ENCODE peak calls at places on chromosome 1, in five cellular contexts. One of them, this sample, is unnamed.
A peak's percentile ranks its signal among the peaks of the same experiment; 100 is the strongest.

GRCh38 chr1:186236921-186237320 is 138.1 kb downstream of the TPR start:
- DNase-seq in HepG2: no peak
- DNase-seq in GM12878: no peak
- DNase-seq in K562: no peak
- DNase-seq in SK-N-SH: no peak
- DNase-seq in this sample: no peak

GRCh38 chr1:19582318-19582717 is 61.8 kb upstream of the NBL1 start:
- DNase-seq in GM12878: peak; percentile 42
- DNase-seq in HepG2: no peak
- DNase-seq in SK-N-SH: peak; percentile 29
- DNase-seq in K562: peak; percentile 72
- DNase-seq in this sample: peak; percentile 52

GRCh38 chr1:169367096-169367685 is 406 bp downstream of the NME7 start:
- DNase-seq in SK-N-SH: peak; percentile 3
- DNase-seq in GM12878: no peak
- DNase-seq in HepG2: no peak
- DNase-seq in K562: no peak
- DNase-seq in this sample: no peak

GRCh38 chr1:152182942-152183341 is 23.9 kb upstream of the RPTN start:
- DNase-seq in GM12878: no peak
- DNase-seq in K562: no peak
- DNase-seq in HepG2: no peak
- DNase-seq in SK-N-SH: no peak
- DNase-seq in this sample: no peak

GRCh38 chr1:212979340-212980122 is 29.2 kb downstream of the VASH2 start:
- DNase-seq in K562: no peak
- DNase-seq in SK-N-SH: no peak
- DNase-seq in HepG2: no peak
- DNase-seq in GM12878: peak; percentile 96
- DNase-seq in this sample: no peak

GRCh38 chr1:117735045-117735992 is 129.5 kb downstream of the TENT5C start:
- DNase-seq in SK-N-SH: no peak
- DNase-seq in GM12878: peak; percentile 9
- DNase-seq in HepG2: peak; percentile 10
- DNase-seq in K562: peak; percentile 76
- DNase-seq in this sample: no peak

GRCh38 chr1:165070675-165071074 is 285.8 kb downstream of the LMX1A start:
- DNase-seq in K562: no peak
- DNase-seq in SK-N-SH: no peak
- DNase-seq in HepG2: no peak
- DNase-seq in GM12878: no peak
- DNase-seq in this sample: no peak

GRCh38 chr1:172383541-172383940 is 36.9 kb upstream of the C1orf105 start:
- DNase-seq in K562: no peak
- DNase-seq in SK-N-SH: no peak
- DNase-seq in GM12878: no peak
- DNase-seq in HepG2: no peak
- DNase-seq in this sample: no peak

GRCh38 chr1:229164836-229165285 is 106.0 kb upstream of the RAB4A start:
- DNase-seq in HepG2: no peak
- DNase-seq in GM12878: no peak
- DNase-seq in SK-N-SH: no peak
- DNase-seq in K562: no peak
- DNase-seq in this sample: no peak

GRCh38 chr1:9307303-9307702 is 14.6 kb downstream of the SPSB1 start:
- DNase-seq in SK-N-SH: peak; percentile 73
- DNase-seq in GM12878: no peak
- DNase-seq in K562: no peak
- DNase-seq in HepG2: no peak
- DNase-seq in this sample: no peak

GRCh38 chr1:224922404-224923164 is 6.9 kb upstream of the DNAH14 start:
- DNase-seq in GM12878: peak; percentile 11
- DNase-seq in SK-N-SH: peak; percentile 61
- DNase-seq in K562: peak; percentile 64
- DNase-seq in HepG2: peak; percentile 30
- DNase-seq in this sample: peak; percentile 80

GRCh38 chr1:58874757-58875755 is 91.2 kb upstream of the JUN start:
- DNase-seq in K562: no peak
- DNase-seq in HepG2: peak; percentile 84
- DNase-seq in GM12878: no peak
- DNase-seq in SK-N-SH: peak; percentile 46
- DNase-seq in this sample: no peak

GRCh38 chr1:18041107-18041506 is 66.5 kb upstream of the IGSF21 start:
- DNase-seq in K562: no peak
- DNase-seq in HepG2: no peak
- DNase-seq in GM12878: no peak
- DNase-seq in SK-N-SH: no peak
- DNase-seq in this sample: no peak

GRCh38 chr1:147579532-147580199 is 38.4 kb downstream of the BCL9 start:
- DNase-seq in HepG2: peak; percentile 73
- DNase-seq in K562: no peak
- DNase-seq in SK-N-SH: no peak
- DNase-seq in GM12878: no peak
- DNase-seq in this sample: peak; percentile 34

GRCh38 chr1:22850681-22851080 is 122.0 kb downstream of the LACTBL1 start:
- DNase-seq in GM12878: no peak
- DNase-seq in K562: no peak
- DNase-seq in HepG2: no peak
- DNase-seq in SK-N-SH: peak; percentile 67
- DNase-seq in this sample: no peak

GRCh38 chr1:107529511-107530149 is 388.8 kb downstream of the NTNG1 start:
- DNase-seq in GM12878: peak; percentile 19
- DNase-seq in K562: peak; percentile 48
- DNase-seq in HepG2: peak; percentile 64
- DNase-seq in SK-N-SH: peak; percentile 67
- DNase-seq in this sample: peak; percentile 78

GRCh38 chr1:231828182-231828920 is 201.8 kb downstream of the DISC1 start:
- DNase-seq in GM12878: no peak
- DNase-seq in HepG2: peak; percentile 95
- DNase-seq in K562: no peak
- DNase-seq in SK-N-SH: no peak
- DNase-seq in this sample: no peak

GRCh38 chr1:12636098-12636950 is 7.6 kb upstream of the AADACL4 start:
- DNase-seq in GM12878: no peak
- DNase-seq in K562: no peak
- DNase-seq in SK-N-SH: no peak
- DNase-seq in HepG2: no peak
- DNase-seq in this sample: no peak

GRCh38 chr1:225888898-225889690 is at the start of gene LEFTY1:
- DNase-seq in HepG2: no peak
- DNase-seq in SK-N-SH: peak; percentile 40
- DNase-seq in K562: no peak
- DNase-seq in GM12878: no peak
- DNase-seq in this sample: no peak

GRCh38 chr1:65830306-65830705 is 37.6 kb downstream of the PDE4B start:
- DNase-seq in HepG2: no peak
- DNase-seq in K562: no peak
- DNase-seq in GM12878: no peak
- DNase-seq in SK-N-SH: no peak
- DNase-seq in this sample: no peak

GRCh38 chr1:9767964-9768668 is 55.6 kb downstream of the CLSTN1 start:
- DNase-seq in SK-N-SH: peak; percentile 60
- DNase-seq in K562: peak; percentile 68
- DNase-seq in GM12878: no peak
- DNase-seq in HepG2: no peak
- DNase-seq in this sample: no peak

GRCh38 chr1:188089461-188089860 is 1260.7 kb downstream of the PLA2G4A start:
- DNase-seq in HepG2: no peak
- DNase-seq in K562: no peak
- DNase-seq in SK-N-SH: no peak
- DNase-seq in GM12878: no peak
- DNase-seq in this sample: no peak

GRCh38 chr1:218332416-218332815 is 12.7 kb upstream of the TGFB2 start:
- DNase-seq in HepG2: no peak
- DNase-seq in SK-N-SH: no peak
- DNase-seq in K562: no peak
- DNase-seq in GM12878: no peak
- DNase-seq in this sample: no peak

GRCh38 chr1:27491748-27492700 is 2.1 kb upstream of the WASF2 start:
- DNase-seq in GM12878: no peak
- DNase-seq in K562: no peak
- DNase-seq in HepG2: no peak
- DNase-seq in SK-N-SH: no peak
- DNase-seq in this sample: no peak

GRCh38 chr1:30522031-30523004 is 201.1 kb downstream of the MATN1 start:
- DNase-seq in SK-N-SH: no peak
- DNase-seq in GM12878: no peak
- DNase-seq in HepG2: no peak
- DNase-seq in K562: no peak
- DNase-seq in this sample: no peak

GRCh38 chr1:86833461-86834215 is 80.3 kb downstream of the SELENOF start:
- DNase-seq in SK-N-SH: peak; percentile 71
- DNase-seq in HepG2: peak; percentile 88
- DNase-seq in GM12878: peak; percentile 41
- DNase-seq in K562: peak; percentile 72
- DNase-seq in this sample: peak; percentile 89

GRCh38 chr1:23100074-23100748 is 68.4 kb downstream of the LUZP1 start:
- DNase-seq in GM12878: no peak
- DNase-seq in HepG2: peak; percentile 44
- DNase-seq in SK-N-SH: peak; percentile 15
- DNase-seq in K562: no peak
- DNase-seq in this sample: no peak

GRCh38 chr1:110850632-110851031 is 22.3 kb upstream of the CD53 start:
- DNase-seq in HepG2: no peak
- DNase-seq in K562: no peak
- DNase-seq in SK-N-SH: no peak
- DNase-seq in GM12878: no peak
- DNase-seq in this sample: no peak
- TF ChIP-seq FOXM1 in HepG2: no peak
- TF ChIP-seq FOXM1 in K562: no peak
- TF ChIP-seq FOXM1 in SK-N-SH: no peak
- TF ChIP-seq FOXM1 in GM12878: no peak
- TF ChIP-seq FOXM1 in this sample: no peak

DNA sequence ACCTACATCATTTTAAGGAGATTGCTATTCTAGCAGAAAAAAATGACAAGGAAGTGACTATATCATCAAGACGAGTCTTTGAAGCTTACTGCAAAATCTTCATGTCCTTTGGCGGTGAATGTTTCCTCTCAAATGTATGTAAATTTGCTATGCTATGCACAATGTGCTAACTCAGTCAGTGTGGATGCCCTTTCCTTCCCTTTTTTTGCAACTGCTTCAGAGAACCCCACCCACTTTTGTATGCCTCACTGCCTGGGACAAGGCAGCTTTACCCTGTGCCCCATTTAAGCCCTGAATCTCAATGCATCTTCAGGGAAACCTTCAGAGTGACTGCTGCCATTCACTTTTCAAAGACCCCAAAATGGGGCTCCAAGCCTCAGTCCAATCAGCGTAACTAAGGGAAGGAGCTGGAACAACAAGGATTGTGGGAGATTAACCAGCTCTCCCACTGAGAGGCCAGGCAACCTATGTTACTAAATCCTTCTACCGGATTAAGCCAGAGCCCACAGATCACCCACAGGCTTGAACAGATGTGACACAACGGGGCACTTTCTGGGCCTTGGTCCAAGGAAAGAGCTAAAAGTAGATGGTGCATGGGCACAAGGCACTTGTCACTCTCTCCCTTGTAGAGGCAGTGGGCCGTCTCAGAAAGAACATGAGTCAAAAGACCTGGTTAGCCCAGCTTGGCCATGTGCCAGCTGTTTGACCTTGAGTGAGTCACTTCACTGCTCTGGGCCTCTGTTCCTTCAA is 154.4 kb downstream of the PLPP3 start:
- DNase-seq in GM12878: no peak
- DNase-seq in SK-N-SH: no peak
- DNase-seq in HepG2: peak; percentile 76
- DNase-seq in K562: peak; percentile 11
- DNase-seq in this sample: no peak
- TF ChIP-seq FOXM1 in GM12878: no peak
- TF ChIP-seq FOXM1 in SK-N-SH: no peak
- TF ChIP-seq FOXM1 in HepG2: no peak
- TF ChIP-seq FOXM1 in K562: no peak
- TF ChIP-seq FOXM1 in this sample: no peak

GRCh38 chr1:93323185-93323820 is 22.4 kb upstream of the DR1 start:
- DNase-seq in HepG2: no peak
- DNase-seq in K562: no peak
- DNase-seq in SK-N-SH: no peak
- DNase-seq in GM12878: no peak
- DNase-seq in this sample: no peak

GRCh38 chr1:93321720-93322119 is 24.0 kb upstream of the DR1 start:
- DNase-seq in SK-N-SH: no peak
- DNase-seq in GM12878: no peak
- DNase-seq in HepG2: no peak
- DNase-seq in K562: no peak
- DNase-seq in this sample: no peak

GRCh38 chr1:93322349-93322748 is 23.4 kb upstream of the DR1 start:
- DNase-seq in HepG2: no peak
- DNase-seq in GM12878: no peak
- DNase-seq in K562: no peak
- DNase-seq in SK-N-SH: no peak
- DNase-seq in this sample: no peak

GRCh38 chr1:93328809-93329477 is 16.8 kb upstream of the DR1 start:
- DNase-seq in SK-N-SH: peak; percentile 23
- DNase-seq in K562: no peak
- DNase-seq in GM12878: no peak
- DNase-seq in HepG2: no peak
- DNase-seq in this sample: no peak

DNA sequence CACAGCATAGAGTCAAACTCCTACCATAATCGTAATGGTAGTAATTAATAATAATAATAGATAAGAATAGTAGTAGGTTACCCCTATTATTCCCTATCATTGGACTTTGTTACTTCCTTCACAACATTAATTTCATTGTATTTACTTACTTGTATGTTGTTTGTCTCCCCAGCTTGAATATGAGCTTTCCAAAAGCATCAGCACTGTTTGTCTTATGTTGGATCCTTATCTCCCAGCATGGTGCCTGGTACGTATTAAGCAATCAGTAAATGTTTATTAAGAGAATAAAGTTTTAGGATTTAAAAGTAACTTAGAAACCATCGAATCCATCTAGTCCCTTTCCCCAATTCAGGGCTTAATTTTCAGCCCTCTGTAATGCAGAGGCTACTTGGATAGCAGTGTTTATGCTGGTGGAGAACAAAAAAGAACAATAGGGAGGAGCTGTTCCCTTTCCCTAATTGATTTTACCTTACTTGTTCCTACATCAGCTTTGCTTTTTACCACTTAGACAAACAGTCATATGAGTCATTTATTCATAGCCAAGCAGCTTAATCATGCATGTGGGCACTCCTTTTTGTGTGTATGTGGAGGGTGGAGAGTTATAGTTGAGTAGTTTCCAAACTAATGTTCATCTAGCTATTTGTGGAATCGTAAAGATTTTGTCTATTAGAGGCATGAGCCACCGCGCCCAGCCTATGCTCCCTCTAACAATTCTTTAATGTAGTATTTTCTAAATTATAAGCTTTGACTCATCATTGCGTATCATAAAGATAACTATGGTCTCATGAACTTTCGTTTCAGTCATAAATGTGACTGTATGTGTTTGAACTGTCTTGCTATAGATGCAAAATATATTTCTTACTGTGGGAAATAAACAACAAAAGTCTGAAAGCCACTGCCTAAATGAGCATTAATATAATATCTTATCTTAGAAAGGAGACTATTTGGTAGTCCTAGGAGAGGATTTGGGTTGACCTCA is 20.9 kb upstream of the DR1 start:
- DNase-seq in GM12878: no peak
- DNase-seq in HepG2: no peak
- DNase-seq in SK-N-SH: no peak
- DNase-seq in K562: no peak
- DNase-seq in this sample: no peak
- TF ChIP-seq FOXM1 in GM12878: no peak
- TF ChIP-seq FOXM1 in HepG2: no peak
- TF ChIP-seq FOXM1 in SK-N-SH: no peak
- TF ChIP-seq FOXM1 in K562: no peak
- TF ChIP-seq FOXM1 in this sample: no peak

GRCh38 chr1:155910621-155911121 is 478 bp downstream of the RIT1 start:
- DNase-seq in SK-N-SH: peak; percentile 53
- DNase-seq in GM12878: no peak
- DNase-seq in K562: peak; percentile 58
- DNase-seq in HepG2: no peak
- DNase-seq in this sample: peak; percentile 30
- TF ChIP-seq FOXM1 in SK-N-SH: no peak
- TF ChIP-seq FOXM1 in GM12878: no peak
- TF ChIP-seq FOXM1 in K562: no peak
- TF ChIP-seq FOXM1 in HepG2: no peak
- TF ChIP-seq FOXM1 in this sample: no peak

This sample was measured in HEK293T.